ENCODE peak calls at places on chromosome 21, in six cellular contexts. One of them, this sample, is unnamed.

GRCh38 chr21:25107708-25108107 is 499.6 kb downstream of the MRPL39 start:
- DNase-seq in neural crest cell: no peak
- DNase-seq in GF-D8: peak; percentile 38
- DNase-seq in stimulated activated naive CD4-positive, alpha-beta T cell treated with Interleukin-2 at 50 U/mL for 16 hours: no peak
- DNase-seq in omental fat pad: no peak
- DNase-seq in skeletal muscle cell: peak; percentile 66
- DNase-seq in this sample: no peak

GRCh38 chr21:16264314-16264713 is 534.5 kb downstream of the USP25 start:
- DNase-seq in neural crest cell: no peak
- DNase-seq in GF-D8: no peak
- DNase-seq in stimulated activated naive CD4-positive, alpha-beta T cell treated with Interleukin-2 at 50 U/mL for 16 hours: no peak
- DNase-seq in omental fat pad: no peak
- DNase-seq in skeletal muscle cell: peak; percentile 6
- DNase-seq in this sample: no peak

GRCh38 chr21:40130476-40130875 is 263.2 kb downstream of the PCP4 start:
- DNase-seq in neural crest cell: no peak
- DNase-seq in GF-D8: no peak
- DNase-seq in stimulated activated naive CD4-positive, alpha-beta T cell treated with Interleukin-2 at 50 U/mL for 16 hours: no peak
- DNase-seq in omental fat pad: no peak
- DNase-seq in skeletal muscle cell: no peak
- DNase-seq in this sample: no peak

GRCh38 chr21:29318354-29318753 is 19.6 kb downstream of the BACH1 start:
- DNase-seq in neural crest cell: no peak
- DNase-seq in GF-D8: no peak
- DNase-seq in stimulated activated naive CD4-positive, alpha-beta T cell treated with Interleukin-2 at 50 U/mL for 16 hours: no peak
- DNase-seq in omental fat pad: no peak
- DNase-seq in skeletal muscle cell: no peak
- DNase-seq in this sample: no peak

GRCh38 chr21:42654179-42654912 is 925 bp downstream of the PDE9A start:
- DNase-seq in neural crest cell: peak; percentile 35
- DNase-seq in GF-D8: peak; percentile 34
- DNase-seq in stimulated activated naive CD4-positive, alpha-beta T cell treated with Interleukin-2 at 50 U/mL for 16 hours: no peak
- DNase-seq in omental fat pad: no peak
- DNase-seq in skeletal muscle cell: no peak
- DNase-seq in this sample: peak; percentile 41

GRCh38 chr21:35178812-35179211 is 129.7 kb upstream of the RUNX1 start:
- DNase-seq in neural crest cell: no peak
- DNase-seq in GF-D8: no peak
- DNase-seq in stimulated activated naive CD4-positive, alpha-beta T cell treated with Interleukin-2 at 50 U/mL for 16 hours: no peak
- DNase-seq in omental fat pad: no peak
- DNase-seq in skeletal muscle cell: no peak
- DNase-seq in this sample: no peak

GRCh38 chr21:32521736-32522360 is 63.5 kb downstream of the TCP10L start:
- DNase-seq in neural crest cell: no peak
- DNase-seq in GF-D8: no peak
- DNase-seq in stimulated activated naive CD4-positive, alpha-beta T cell treated with Interleukin-2 at 50 U/mL for 16 hours: no peak
- DNase-seq in omental fat pad: no peak
- DNase-seq in skeletal muscle cell: no peak
- DNase-seq in this sample: no peak

GRCh38 chr21:38810034-38810825 is 4.5 kb downstream of the ETS2 start:
- DNase-seq in neural crest cell: no peak
- DNase-seq in GF-D8: no peak
- DNase-seq in stimulated activated naive CD4-positive, alpha-beta T cell treated with Interleukin-2 at 50 U/mL for 16 hours: no peak
- DNase-seq in omental fat pad: no peak
- DNase-seq in skeletal muscle cell: no peak
- DNase-seq in this sample: no peak

GRCh38 chr21:45768011-45768740 is 124.7 kb downstream of the PCBP3 start:
- DNase-seq in neural crest cell: no peak
- DNase-seq in GF-D8: no peak
- DNase-seq in stimulated activated naive CD4-positive, alpha-beta T cell treated with Interleukin-2 at 50 U/mL for 16 hours: peak; percentile 32
- DNase-seq in omental fat pad: no peak
- DNase-seq in skeletal muscle cell: no peak
- DNase-seq in this sample: no peak

GRCh38 chr21:16124397-16125130 is 394.8 kb downstream of the USP25 start:
- DNase-seq in neural crest cell: no peak
- DNase-seq in GF-D8: no peak
- DNase-seq in stimulated activated naive CD4-positive, alpha-beta T cell treated with Interleukin-2 at 50 U/mL for 16 hours: no peak
- DNase-seq in omental fat pad: no peak
- DNase-seq in skeletal muscle cell: peak; percentile 86
- DNase-seq in this sample: no peak

GRCh38 chr21:36606983-36607325 is 92.0 kb upstream of the SIM2 start:
- DNase-seq in neural crest cell: no peak
- DNase-seq in GF-D8: no peak
- DNase-seq in stimulated activated naive CD4-positive, alpha-beta T cell treated with Interleukin-2 at 50 U/mL for 16 hours: no peak
- DNase-seq in omental fat pad: no peak
- DNase-seq in skeletal muscle cell: no peak
- DNase-seq in this sample: no peak

GRCh38 chr21:37819372-37819771 is 96.9 kb downstream of the KCNJ6 start:
- DNase-seq in neural crest cell: no peak
- DNase-seq in GF-D8: no peak
- DNase-seq in stimulated activated naive CD4-positive, alpha-beta T cell treated with Interleukin-2 at 50 U/mL for 16 hours: no peak
- DNase-seq in omental fat pad: no peak
- DNase-seq in skeletal muscle cell: no peak
- DNase-seq in this sample: no peak

GRCh38 chr21:45074048-45074817 is at the start of gene ADARB1:
- DNase-seq in neural crest cell: peak; percentile 61
- DNase-seq in GF-D8: no peak
- DNase-seq in stimulated activated naive CD4-positive, alpha-beta T cell treated with Interleukin-2 at 50 U/mL for 16 hours: peak; percentile 32
- DNase-seq in omental fat pad: no peak
- DNase-seq in skeletal muscle cell: no peak
- DNase-seq in this sample: peak; percentile 42

GRCh38 chr21:14620152-14620551 is 74.0 kb upstream of the SAMSN1 start:
- DNase-seq in neural crest cell: no peak
- DNase-seq in GF-D8: peak; percentile 53
- DNase-seq in stimulated activated naive CD4-positive, alpha-beta T cell treated with Interleukin-2 at 50 U/mL for 16 hours: no peak
- DNase-seq in omental fat pad: no peak
- DNase-seq in skeletal muscle cell: no peak
- DNase-seq in this sample: peak; percentile 10

GRCh38 chr21:45579383-45580180 is 37.3 kb upstream of the SLC19A1 start:
- DNase-seq in neural crest cell: no peak
- DNase-seq in GF-D8: no peak
- DNase-seq in stimulated activated naive CD4-positive, alpha-beta T cell treated with Interleukin-2 at 50 U/mL for 16 hours: no peak
- DNase-seq in omental fat pad: peak; percentile 5
- DNase-seq in skeletal muscle cell: no peak
- DNase-seq in this sample: no peak

GRCh38 chr21:46662765-46663500 is 27.5 kb downstream of the PRMT2 start:
- DNase-seq in neural crest cell: no peak
- DNase-seq in GF-D8: no peak
- DNase-seq in stimulated activated naive CD4-positive, alpha-beta T cell treated with Interleukin-2 at 50 U/mL for 16 hours: no peak
- DNase-seq in omental fat pad: no peak
- DNase-seq in skeletal muscle cell: no peak
- DNase-seq in this sample: no peak

GRCh38 chr21:32240708-32241433 is 38.0 kb downstream of the MIS18A start:
- DNase-seq in neural crest cell: no peak
- DNase-seq in GF-D8: no peak
- DNase-seq in stimulated activated naive CD4-positive, alpha-beta T cell treated with Interleukin-2 at 50 U/mL for 16 hours: no peak
- DNase-seq in omental fat pad: no peak
- DNase-seq in skeletal muscle cell: no peak
- DNase-seq in this sample: no peak

GRCh38 chr21:34020005-34020847 is 53.2 kb upstream of the MRPS6 start:
- DNase-seq in neural crest cell: no peak
- DNase-seq in GF-D8: peak; percentile 80
- DNase-seq in stimulated activated naive CD4-positive, alpha-beta T cell treated with Interleukin-2 at 50 U/mL for 16 hours: no peak
- DNase-seq in omental fat pad: no peak
- DNase-seq in skeletal muscle cell: peak; percentile 66
- DNase-seq in this sample: no peak

GRCh38 chr21:14405225-14405624 is 22.3 kb upstream of the HSPA13 start:
- DNase-seq in neural crest cell: no peak
- DNase-seq in GF-D8: no peak
- DNase-seq in stimulated activated naive CD4-positive, alpha-beta T cell treated with Interleukin-2 at 50 U/mL for 16 hours: no peak
- DNase-seq in omental fat pad: no peak
- DNase-seq in skeletal muscle cell: no peak
- DNase-seq in this sample: no peak

GRCh38 chr21:46605759-46606426 is 1.0 kb upstream of the S100B start:
- DNase-seq in neural crest cell: no peak
- DNase-seq in GF-D8: peak; percentile 87
- DNase-seq in stimulated activated naive CD4-positive, alpha-beta T cell treated with Interleukin-2 at 50 U/mL for 16 hours: peak; percentile 12
- DNase-seq in omental fat pad: no peak
- DNase-seq in skeletal muscle cell: no peak
- DNase-seq in this sample: peak; percentile 40

GRCh38 chr21:42398414-42399030 is 2.7 kb upstream of the TMPRSS3 start:
- DNase-seq in neural crest cell: no peak
- DNase-seq in GF-D8: no peak
- DNase-seq in stimulated activated naive CD4-positive, alpha-beta T cell treated with Interleukin-2 at 50 U/mL for 16 hours: no peak
- DNase-seq in omental fat pad: no peak
- DNase-seq in skeletal muscle cell: no peak
- DNase-seq in this sample: no peak

GRCh38 chr21:36207577-36208320 is 51.1 kb downstream of the DOP1B start:
- DNase-seq in neural crest cell: no peak
- DNase-seq in GF-D8: no peak
- DNase-seq in stimulated activated naive CD4-positive, alpha-beta T cell treated with Interleukin-2 at 50 U/mL for 16 hours: no peak
- DNase-seq in omental fat pad: no peak
- DNase-seq in skeletal muscle cell: no peak
- DNase-seq in this sample: no peak

GRCh38 chr21:27425172-27425571 is 458.3 kb upstream of the ADAMTS5 start:
- DNase-seq in neural crest cell: no peak
- DNase-seq in GF-D8: no peak
- DNase-seq in stimulated activated naive CD4-positive, alpha-beta T cell treated with Interleukin-2 at 50 U/mL for 16 hours: no peak
- DNase-seq in omental fat pad: no peak
- DNase-seq in skeletal muscle cell: no peak
- DNase-seq in this sample: no peak

GRCh38 chr21:43853851-43854772 is 10.9 kb upstream of the AGPAT3 start:
- DNase-seq in neural crest cell: no peak
- DNase-seq in GF-D8: no peak
- DNase-seq in stimulated activated naive CD4-positive, alpha-beta T cell treated with Interleukin-2 at 50 U/mL for 16 hours: no peak
- DNase-seq in omental fat pad: no peak
- DNase-seq in skeletal muscle cell: no peak
- DNase-seq in this sample: no peak

GRCh38 chr21:39676054-39676771 is 63.5 kb downstream of the B3GALT5 start:
- DNase-seq in neural crest cell: no peak
- DNase-seq in GF-D8: no peak
- DNase-seq in stimulated activated naive CD4-positive, alpha-beta T cell treated with Interleukin-2 at 50 U/mL for 16 hours: no peak
- DNase-seq in omental fat pad: no peak
- DNase-seq in skeletal muscle cell: peak; percentile 54
- DNase-seq in this sample: no peak

GRCh38 chr21:34878501-34878900 is 170.6 kb downstream of the RUNX1 start:
- DNase-seq in neural crest cell: no peak
- DNase-seq in GF-D8: no peak
- DNase-seq in stimulated activated naive CD4-positive, alpha-beta T cell treated with Interleukin-2 at 50 U/mL for 16 hours: no peak
- DNase-seq in omental fat pad: no peak
- DNase-seq in skeletal muscle cell: no peak
- DNase-seq in this sample: peak; percentile 41

GRCh38 chr21:34885125-34885524 is 164.0 kb downstream of the RUNX1 start:
- DNase-seq in neural crest cell: no peak
- DNase-seq in GF-D8: no peak
- DNase-seq in stimulated activated naive CD4-positive, alpha-beta T cell treated with Interleukin-2 at 50 U/mL for 16 hours: no peak
- DNase-seq in omental fat pad: no peak
- DNase-seq in skeletal muscle cell: no peak
- DNase-seq in this sample: no peak

GRCh38 chr21:44414291-44415072 is 40.8 kb upstream of the LRRC3 start:
- DNase-seq in neural crest cell: no peak
- DNase-seq in GF-D8: no peak
- DNase-seq in stimulated activated naive CD4-positive, alpha-beta T cell treated with Interleukin-2 at 50 U/mL for 16 hours: no peak
- DNase-seq in omental fat pad: no peak
- DNase-seq in skeletal muscle cell: no peak
- DNase-seq in this sample: no peak

This sample was measured in small intestine.